ENCODE peak calls at places on chromosome 11, in six cellular contexts. H is GM12878, T is K562, N is HCT116, A is SK-N-SH, L is HepG2. J is an unnamed sample.

GRCh38 chr11:70647188-70648166 is 249.1 kb downstream of the CTTN start:
- DNase-seq in H (no peak), T (no peak), N (no peak), A (no peak), L (no peak), J (peak)

GRCh38 chr11:32705309-32706033 is 89.0 kb downstream of the CCDC73 start:
- DNase-seq in H (no peak), T (no peak), N (no peak), A (no peak), L (no peak), J (no peak)

GRCh38 chr11:73566977-73567755 is 30.7 kb downstream of the FAM168A start:
- DNase-seq in H (no peak), T (no peak), N (no peak), A (no peak), L (no peak), J (no peak)

GRCh38 chr11:2074266-2074825 is 64.8 kb downstream of the IGF2 start:
- DNase-seq in H (no peak), T (peak), N (no peak), A (no peak), L (no peak), J (peak)

GRCh38 chr11:76149713-76150112 is 56.6 kb downstream of the WNT11 start:
- DNase-seq in H (no peak), T (no peak), N (no peak), A (no peak), L (no peak), J (no peak)

GRCh38 chr11:128599729-128600128 is 12.4 kb upstream of the ETS1 start:
- DNase-seq in H (no peak), T (no peak), N (no peak), A (no peak), L (no peak), J (no peak)

GRCh38 chr11:45512749-45513148 is 152.7 kb downstream of the CHST1 start:
- DNase-seq in H (no peak), T (no peak), N (no peak), A (no peak), L (no peak), J (no peak)

GRCh38 chr11:26734706-26735105 is 12.8 kb upstream of the SLC5A12 start:
- DNase-seq in H (no peak), T (no peak), N (no peak), A (no peak), L (no peak), J (no peak)

GRCh38 chr11:34185926-34186841 is 80.8 kb downstream of the NAT10 start:
- DNase-seq in H (no peak), T (no peak), N (no peak), A (no peak), L (no peak), J (no peak)

GRCh38 chr11:117953029-117953671 is 23.9 kb upstream of the TMPRSS13 start:
- DNase-seq in H (no peak), T (peak), N (no peak), A (no peak), L (no peak), J (no peak)

GRCh38 chr11:46277623-46278386 is at the start of gene CREB3L1:
- DNase-seq in H (no peak), T (peak), N (no peak), A (peak), L (no peak), J (no peak)

GRCh38 chr11:125287467-125288232 is 123.1 kb downstream of the PKNOX2 start:
- DNase-seq in H (no peak), T (no peak), N (no peak), A (peak), L (no peak), J (no peak)

GRCh38 chr11:77361184-77361583 is 59.7 kb upstream of the GDPD4 start:
- DNase-seq in H (no peak), T (no peak), N (no peak), A (no peak), L (no peak), J (no peak)

GRCh38 chr11:15342163-15342562 is 227.4 kb downstream of the INSC start:
- DNase-seq in H (no peak), T (no peak), N (no peak), A (no peak), L (no peak), J (no peak)

GRCh38 chr11:129315781-129316579 is 59.7 kb upstream of the BARX2 start:
- DNase-seq in H (no peak), T (no peak), N (peak), A (no peak), L (peak), J (no peak)

GRCh38 chr11:12496181-12497025 is 119.0 kb downstream of the PARVA start:
- DNase-seq in H (no peak), T (no peak), N (peak), A (no peak), L (peak), J (no peak)

GRCh38 chr11:92623055-92623454 is 346.4 kb upstream of the MTNR1B start:
- DNase-seq in H (no peak), T (no peak), N (no peak), A (no peak), L (no peak), J (no peak)

GRCh38 chr11:134401825-134402809 is 9.9 kb downstream of the B3GAT1 start:
- DNase-seq in H (no peak), T (no peak), N (no peak), A (no peak), L (no peak), J (no peak)

GRCh38 chr11:12235945-12236743 is 125.8 kb downstream of the MICAL2 start:
- DNase-seq in H (peak), T (peak), N (peak), A (peak), L (peak), J (no peak)

GRCh38 chr11:48105096-48105990 is 111.3 kb upstream of the OR4B1 start:
- DNase-seq in H (no peak), T (no peak), N (no peak), A (no peak), L (no peak), J (no peak)

GRCh38 chr11:102006835-102007566 is 40.2 kb upstream of the CFAP300 start:
- DNase-seq in H (no peak), T (no peak), N (no peak), A (no peak), L (peak), J (no peak)

GRCh38 chr11:78715639-78716311 is 141.1 kb upstream of the NARS2 start:
- DNase-seq in H (no peak), T (peak), N (peak), A (peak), L (peak), J (peak)

GRCh38 chr11:62394825-62395538 is 23.9 kb upstream of the SCGB1A1 start:
- DNase-seq in H (peak), T (peak), N (peak), A (peak), L (peak), J (peak)

GRCh38 chr11:96088914-96089313 is 165.0 kb upstream of the MTMR2 start:
- DNase-seq in H (no peak), T (no peak), N (no peak), A (no peak), L (no peak), J (no peak)

GRCh38 chr11:60921777-60922335 is 2.4 kb upstream of the TMEM132A start:
- DNase-seq in H (no peak), T (no peak), N (no peak), A (no peak), L (no peak), J (no peak)
- TF ChIP-seq YY1 in H (no peak), T (no peak), N (no peak), A (no peak), L (no peak), J (no peak)

GRCh38 chr11:28043930-28044709 is 63.8 kb downstream of the KIF18A start:
- DNase-seq in H (no peak), T (no peak), N (no peak), A (no peak), L (no peak), J (no peak)
- TF ChIP-seq MAX in H (no peak), T (no peak), N (no peak), A (no peak), L (no peak), J (no peak)

DNA sequence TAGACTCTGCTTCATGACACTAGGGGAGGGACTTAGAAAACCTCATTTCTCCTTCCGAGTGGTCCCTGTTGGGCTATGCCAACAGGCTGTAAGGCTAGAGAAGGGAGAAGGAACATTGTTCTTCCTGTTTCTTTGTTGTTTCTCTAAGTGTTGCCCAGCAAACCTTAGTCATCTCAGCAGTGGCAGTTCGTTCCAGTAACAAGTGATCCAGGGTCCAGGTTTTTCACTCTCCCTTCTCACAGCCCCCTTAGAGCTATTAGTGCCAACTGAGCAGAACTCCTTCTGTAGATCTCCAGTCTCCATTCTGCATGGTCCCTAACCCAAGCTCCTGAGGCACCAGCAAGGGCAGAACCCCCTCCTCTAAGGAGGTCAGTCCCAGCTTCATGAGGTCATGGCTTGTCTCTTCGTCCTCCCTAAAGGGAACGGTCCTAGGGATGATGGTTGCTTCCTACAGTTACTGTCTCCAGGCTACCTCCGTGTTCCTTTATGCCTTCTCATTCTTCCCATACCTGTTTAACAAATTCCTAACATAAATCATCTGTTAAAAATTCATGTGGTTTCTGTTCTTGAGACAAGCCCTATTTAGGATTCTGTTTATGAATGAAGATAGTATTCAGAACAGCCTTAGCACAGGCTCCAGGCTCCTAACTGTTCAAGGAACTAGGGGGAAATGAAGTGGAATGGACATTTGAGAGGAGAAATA is 168.6 kb upstream of the UBASH3B start:
- DNase-seq in H (no peak), T (no peak), N (peak), A (no peak), L (no peak), J (peak)
- TF ChIP-seq YY1 in H (no peak), T (no peak), N (no peak), A (no peak), L (no peak), J (no peak)

GRCh38 chr11:122681731-122682130 is 26.2 kb downstream of the UBASH3B start:
- DNase-seq in H (no peak), T (no peak), N (no peak), A (no peak), L (no peak), J (no peak)
- TF ChIP-seq MAX in H (no peak), T (no peak), N (no peak), A (no peak), L (no peak), J (no peak)

DNA sequence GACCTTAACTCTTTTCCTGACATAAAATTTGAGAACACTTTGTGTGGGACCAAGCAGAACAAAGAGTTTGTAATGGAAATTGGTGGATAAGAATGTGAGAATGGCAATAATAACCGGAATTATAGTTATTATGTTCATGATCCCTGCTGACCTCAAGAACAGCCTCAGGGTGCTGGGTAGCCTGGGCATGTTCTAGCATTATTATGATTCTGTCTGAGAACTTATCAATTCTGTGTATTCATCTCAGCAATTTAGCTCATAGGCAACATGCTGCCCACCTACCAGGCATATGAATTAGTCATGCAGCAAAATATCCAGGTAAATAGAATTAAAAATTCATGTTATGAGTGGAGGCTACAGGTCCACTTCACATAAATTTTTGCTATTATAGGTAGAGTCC is 61.9 kb downstream of the CTSC start:
- DNase-seq in H (no peak), T (no peak), N (no peak), A (no peak), L (no peak), J (no peak)
- TF ChIP-seq YY1 in H (no peak), T (no peak), N (no peak), A (no peak), L (no peak), J (no peak)